ENCODE peak calls at places on chromosomes 16 and 17, in ten cellular contexts. P, U, I, N, K, G, Z, F, Y and E are unnamed samples.

GRCh38 chr17:44775838-44776621 is 17.2 kb downstream of the ADAM11 start:
- DNase-seq in I (no peak), U (peak), K (no peak), Z (no peak), P (no peak), N (peak), Y (no peak), G (no peak), F (no peak), E (no peak)

GRCh38 chr16:28298511-28298878 is 6.2 kb downstream of the SBK1 start:
- DNase-seq in N (no peak), U (peak), Y (no peak), I (no peak), G (no peak), K (no peak), F (no peak), P (no peak), Z (no peak), E (no peak)

GRCh38 chr16:67017451-67017750 is 11.5 kb upstream of the CBFB start:
- DNase-seq in F (no peak), K (peak), Y (no peak), P (no peak), G (no peak), I (no peak), N (no peak), Z (no peak), U (no peak), E (no peak)

GRCh38 chr17:75404739-75405364 is 626 bp downstream of the GRB2 start:
- DNase-seq in Z (peak), G (peak), F (no peak), P (peak), Y (peak), N (peak), K (peak), I (no peak), U (peak), E (no peak)

GRCh38 chr17:12992676-12993075 is 25.2 kb downstream of the ELAC2 start:
- DNase-seq in K (no peak), P (no peak), F (no peak), G (no peak), I (no peak), Y (no peak), Z (no peak), U (no peak), N (no peak), E (no peak)

GRCh38 chr16:84526794-84527485 is 22.5 kb upstream of the MEAK7 start:
- DNase-seq in I (no peak), G (no peak), N (no peak), P (no peak), Y (peak), F (no peak), Z (no peak), U (no peak), K (no peak), E (no peak)

GRCh38 chr16:88956546-88957455 is 20.2 kb downstream of the CBFA2T3 start:
- DNase-seq in G (no peak), U (no peak), P (no peak), I (no peak), F (no peak), K (no peak), Z (no peak), N (no peak), Y (no peak), E (no peak)

GRCh38 chr17:60269417-60269816 is 119.6 kb downstream of the CA4 start:
- DNase-seq in Z (no peak), U (no peak), Y (no peak), N (no peak), P (no peak), F (no peak), K (no peak), G (no peak), I (no peak), E (no peak)

GRCh38 chr17:63773272-63774140 is at the start of gene CCDC47:
- DNase-seq in Y (peak), U (peak), P (peak), I (peak), F (peak), G (peak), N (peak), K (peak), Z (peak), E (peak)

GRCh38 chr16:89431158-89431584 is 59.2 kb downstream of the ANKRD11 start:
- DNase-seq in N (no peak), Z (no peak), K (no peak), U (no peak), P (no peak), I (no peak), F (no peak), G (no peak), Y (peak), E (no peak)

GRCh38 chr17:74763565-74764387 is 12.4 kb downstream of the NAT9 start:
- DNase-seq in U (peak), I (no peak), N (no peak), P (no peak), F (no peak), G (no peak), Z (peak), K (no peak), Y (no peak), E (no peak)